ENCODE peak calls at places on chromosomes 7 and 10, in six cellular contexts. O is GM12891, M is H1, V is HepG2, A is K562, I is GM12878. S is an unnamed sample.

GRCh38 chr7:89757910-89758309 is 396.4 kb upstream of the STEAP1 start:
- DNase-seq in O (no peak), M (no peak), I (no peak), V (no peak), A (no peak), S (no peak)

GRCh38 chr7:16135628-16136027 is 285.7 kb downstream of the CRPPA start:
- DNase-seq in O (no peak), A (no peak), M (no peak), I (no peak), V (no peak), S (no peak)

GRCh38 chr10:101287922-101288638 is 58.8 kb upstream of the LBX1 start:
- DNase-seq in M (peak), I (no peak), O (no peak), V (peak), A (peak), S (no peak)

GRCh38 chr7:5780801-5781496 is 514 bp downstream of the RNF216 start:
- DNase-seq in A (no peak), I (no peak), O (no peak), V (no peak), M (peak), S (no peak)

GRCh38 chr10:117168135-117168674 is 29.1 kb upstream of the KCNK18 start:
- DNase-seq in I (no peak), V (no peak), M (peak), O (peak), A (peak), S (peak)

GRCh38 chr10:99913831-99914235 is 95.9 kb downstream of the DNMBP start:
- DNase-seq in A (no peak), I (no peak), V (no peak), O (no peak), M (peak), S (no peak)

GRCh38 chr7:17275749-17276671 is 22.4 kb upstream of the AHR start:
- DNase-seq in V (peak), O (no peak), M (no peak), A (no peak), I (no peak), S (no peak)

GRCh38 chr7:82413237-82413636 is 30.3 kb downstream of the CACNA2D1 start:
- DNase-seq in M (no peak), V (no peak), O (no peak), A (no peak), I (no peak), S (no peak)

GRCh38 chr10:71222541-71223364 is 10.4 kb downstream of the UNC5B start:
- DNase-seq in O (no peak), I (no peak), A (peak), V (no peak), M (no peak), S (peak)

GRCh38 chr7:47786557-47787248 is 161.6 kb downstream of the PKD1L1 start:
- DNase-seq in M (peak), A (no peak), I (no peak), V (peak), O (no peak), S (no peak)

GRCh38 chr7:39746162-39746782 is 122.9 kb downstream of the RALA start:
- DNase-seq in O (no peak), A (peak), I (no peak), M (peak), V (peak), S (peak)

GRCh38 chr7:157550300-157551275 is 213.8 kb downstream of the DNAJB6 start:
- DNase-seq in I (no peak), O (no peak), A (no peak), V (no peak), M (no peak), S (no peak)

GRCh38 chr10:49119746-49120145 is 4.4 kb upstream of the VSTM4 start:
- DNase-seq in M (no peak), I (no peak), A (no peak), O (no peak), V (no peak), S (no peak)

GRCh38 chr7:128788446-128789412 is 3.0 kb upstream of the CCDC136 start:
- DNase-seq in A (no peak), O (no peak), V (no peak), M (no peak), I (no peak), S (no peak)

GRCh38 chr7:85931919-85932318 is 711.8 kb upstream of the GRM3 start:
- DNase-seq in V (no peak), O (no peak), I (no peak), M (no peak), A (no peak), S (no peak)

GRCh38 chr10:104582604-104582951 is 58.5 kb upstream of the SORCS3 start:
- DNase-seq in A (no peak), I (no peak), V (no peak), M (no peak), O (no peak), S (no peak)

GRCh38 chr10:95243318-95243617 is 47.5 kb downstream of the PDLIM1 start:
- DNase-seq in O (no peak), M (no peak), I (no peak), A (no peak), V (no peak), S (no peak)

GRCh38 chr10:78864761-78865517 is 203.8 kb upstream of the ZMIZ1 start:
- DNase-seq in V (no peak), A (no peak), O (no peak), I (no peak), M (peak), S (no peak)

GRCh38 chr10:120578890-120579289 is 121.9 kb downstream of the PLPP4 start:
- DNase-seq in I (no peak), A (no peak), V (no peak), M (no peak), O (no peak), S (no peak)

GRCh38 chr10:93703841-93704240 is 1.4 kb upstream of the FRA10AC1 start:
- DNase-seq in M (no peak), I (no peak), O (no peak), A (no peak), V (no peak), S (no peak)

GRCh38 chr7:105691029-105691691 is 109.9 kb upstream of the EFCAB10 start:
- DNase-seq in A (no peak), O (no peak), I (no peak), V (no peak), M (no peak), S (peak)

GRCh38 chr10:15097011-15097812 is at the start of gene RPP38:
- DNase-seq in I (peak), A (peak), V (peak), M (peak), O (peak), S (peak)

GRCh38 chr10:57849726-57850357 is 417.9 kb downstream of the IPMK start:
- DNase-seq in I (no peak), M (no peak), O (no peak), V (no peak), A (no peak), S (no peak)

GRCh38 chr7:84492128-84492527 is 297.5 kb upstream of the SEMA3A start:
- DNase-seq in V (no peak), A (no peak), M (no peak), I (no peak), O (no peak), S (no peak)

GRCh38 chr7:17234398-17235021 is 63.9 kb upstream of the AHR start:
- DNase-seq in V (peak), O (peak), I (peak), M (no peak), A (peak), S (peak)

GRCh38 chr7:2934211-2934731 is 90.2 kb upstream of the GNA12 start:
- DNase-seq in A (no peak), V (no peak), O (no peak), M (no peak), I (no peak), S (no peak)

GRCh38 chr7:154880512-154880911 is 122.4 kb downstream of the PAXIP1 start:
- DNase-seq in O (no peak), A (no peak), M (no peak), V (no peak), I (no peak), S (no peak)

GRCh38 chr10:132389631-132390454 is 7.2 kb upstream of the PWWP2B start:
- DNase-seq in I (no peak), M (no peak), A (no peak), V (no peak), O (no peak), S (no peak)

GRCh38 chr10:132209978-132210530 is 23.3 kb downstream of the DPYSL4 start:
- DNase-seq in M (no peak), O (no peak), V (no peak), A (no peak), I (no peak), S (no peak)

GRCh38 chr10:64385355-64385754 is 864.2 kb downstream of the REEP3 start:
- DNase-seq in M (no peak), O (no peak), V (no peak), I (no peak), A (no peak), S (no peak)

GRCh38 chr10:89701238-89702120 is at the start of gene KIF20B:
- DNase-seq in M (peak), O (peak), I (peak), A (peak), V (peak), S (peak)
- TF ChIP-seq POLR2A in M (peak), O (peak), I (peak), A (peak), V (peak), S (peak)

DNA sequence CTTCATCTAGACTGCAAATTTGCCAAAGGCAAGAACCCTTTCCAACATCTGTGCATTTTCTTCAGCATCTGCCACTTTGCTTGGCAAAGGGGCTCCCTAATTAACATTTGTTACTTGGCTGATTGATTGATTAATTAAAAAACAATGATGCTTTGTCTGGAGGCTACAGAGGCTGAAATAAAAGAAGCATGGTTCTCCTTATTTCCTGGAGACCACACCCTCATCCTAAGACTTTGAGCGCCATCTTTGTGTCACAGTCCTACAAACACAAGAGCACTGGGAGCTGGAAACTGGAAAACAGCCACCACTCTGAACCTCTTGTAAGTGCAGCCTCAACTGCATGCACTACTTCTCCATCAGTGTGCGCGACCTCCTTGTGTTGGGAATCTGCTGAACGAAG is 189.1 kb downstream of the C7orf25 start:
- DNase-seq in V (no peak), I (no peak), A (no peak), O (no peak), M (no peak), S (no peak)
- TF ChIP-seq TAF1 in V (no peak), I (no peak), A (no peak), O (no peak), M (no peak), S (no peak)

GRCh38 chr10:29519670-29520069 is 115.1 kb downstream of the SVIL start:
- DNase-seq in O (no peak), V (no peak), I (no peak), M (no peak), A (no peak), S (no peak)

GRCh38 chr10:29524720-29525119 is 110.1 kb downstream of the SVIL start:
- DNase-seq in M (no peak), O (no peak), I (no peak), V (no peak), A (no peak), S (no peak)

GRCh38 chr10:29522038-29522855 is 112.5 kb downstream of the SVIL start:
- DNase-seq in M (no peak), O (no peak), A (no peak), I (no peak), V (no peak), S (no peak)

GRCh38 chr10:29525762-29526161 is 109.0 kb downstream of the SVIL start:
- DNase-seq in A (no peak), O (no peak), I (no peak), V (no peak), M (no peak), S (no peak)

DNA sequence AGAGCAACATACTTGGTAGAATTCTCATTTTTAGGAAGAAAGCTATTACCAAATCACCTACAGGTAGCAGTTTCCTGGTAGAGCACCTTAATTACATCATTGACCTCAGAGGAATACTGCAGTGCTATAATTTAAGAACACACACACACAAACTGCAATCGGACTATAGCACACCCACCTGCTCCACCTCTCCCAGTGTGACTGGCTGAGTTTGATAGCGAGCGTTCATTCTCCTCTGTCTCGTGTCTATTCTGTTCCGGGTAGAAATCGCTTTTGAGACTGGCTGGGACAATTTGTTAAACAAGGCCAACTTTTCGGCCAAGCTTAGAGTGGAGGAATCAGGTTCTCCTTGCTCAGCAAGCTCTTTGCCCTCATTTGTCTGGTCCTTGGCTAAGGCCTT is 110.5 kb downstream of the SVIL start:
- DNase-seq in I (no peak), A (peak), V (no peak), M (no peak), O (no peak), S (no peak)
- TF ChIP-seq POLR2A in I (no peak), A (no peak), V (no peak), M (no peak), O (no peak), S (no peak)

GRCh38 chr7:79933144-79933543 is 201.5 kb upstream of the GNAI1 start:
- DNase-seq in V (no peak), O (no peak), I (no peak), A (no peak), M (no peak), S (no peak)
- TF ChIP-seq TAF1 in V (no peak), O (no peak), I (no peak), A (no peak), M (no peak), S (no peak)

GRCh38 chr7:27104244-27105149 is 2.0 kb upstream of the HOXA2 start:
- DNase-seq in V (no peak), I (no peak), M (no peak), O (no peak), A (no peak), S (no peak)

GRCh38 chr7:27101906-27102577 is 441 bp downstream of the HOXA2 start:
- DNase-seq in V (no peak), M (no peak), I (no peak), O (no peak), A (no peak), S (no peak)

GRCh38 chr7:27101188-27101905 is 1.1 kb downstream of the HOXA2 start:
- DNase-seq in M (no peak), I (no peak), V (no peak), A (no peak), O (no peak), S (no peak)

GRCh38 chr7:27103489-27104226 is 1.2 kb upstream of the HOXA2 start:
- DNase-seq in V (no peak), O (no peak), A (no peak), I (no peak), M (no peak), S (no peak)

DNA sequence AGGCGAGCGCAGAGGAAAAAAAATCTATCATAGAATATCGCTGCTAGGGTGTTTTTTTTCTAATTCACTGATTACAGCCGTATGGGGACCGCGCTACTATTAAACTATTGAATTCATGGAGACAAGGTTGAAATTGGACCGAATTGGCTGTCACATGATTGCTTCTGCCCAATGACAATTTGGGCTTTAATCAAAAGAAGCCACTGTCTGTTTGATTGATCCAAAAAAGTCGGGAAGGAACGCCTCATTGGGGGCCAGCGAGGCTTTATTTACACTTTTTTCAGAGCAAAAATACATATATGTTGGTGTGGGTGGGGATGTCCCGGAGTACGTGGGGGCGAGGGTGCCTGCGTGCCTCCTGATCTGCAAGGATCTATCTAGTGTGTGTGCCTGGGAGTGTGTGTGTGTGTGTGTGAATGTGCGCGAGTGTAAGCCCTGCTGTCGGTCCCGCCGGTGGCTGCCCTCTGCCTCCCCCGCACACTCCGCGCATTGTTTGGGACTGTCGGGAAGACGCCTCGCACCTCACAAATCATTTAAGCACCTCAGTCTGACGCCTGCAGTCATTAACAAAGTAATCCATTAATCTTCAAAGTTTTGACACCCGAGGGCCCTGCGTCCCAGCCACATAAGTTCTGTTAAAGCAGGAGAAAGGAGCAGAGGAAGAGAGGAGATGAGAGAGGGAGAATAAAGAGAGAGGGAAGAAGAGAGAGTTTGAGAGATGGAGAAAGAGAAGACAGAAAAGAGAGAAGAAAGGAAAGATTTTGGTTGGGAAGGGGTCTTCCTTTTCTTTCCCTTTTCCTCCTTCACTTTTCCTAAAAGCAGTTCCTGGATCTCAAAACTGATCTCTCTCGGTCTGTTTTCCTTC is at the start of gene HOXA2:
- DNase-seq in I (no peak), O (no peak), M (no peak), A (no peak), V (no peak), S (no peak)
- TF ChIP-seq POLR2A in I (no peak), O (no peak), M (no peak), A (no peak), V (no peak), S (no peak)

GRCh38 chr10:21080246-21080645 is 183.1 kb upstream of the NEBL start:
- DNase-seq in O (no peak), M (no peak), V (no peak), A (no peak), I (no peak), S (no peak)

GRCh38 chr10:21083861-21084260 is 186.8 kb upstream of the NEBL start:
- DNase-seq in V (no peak), A (no peak), I (no peak), M (no peak), O (no peak), S (no peak)

GRCh38 chr10:21079330-21079658 is 182.2 kb upstream of the NEBL start:
- DNase-seq in I (no peak), O (no peak), A (no peak), M (no peak), V (no peak), S (no peak)

GRCh38 chr10:21084700-21085099 is 187.6 kb upstream of the NEBL start:
- DNase-seq in V (no peak), A (no peak), M (no peak), O (no peak), I (peak), S (no peak)

DNA sequence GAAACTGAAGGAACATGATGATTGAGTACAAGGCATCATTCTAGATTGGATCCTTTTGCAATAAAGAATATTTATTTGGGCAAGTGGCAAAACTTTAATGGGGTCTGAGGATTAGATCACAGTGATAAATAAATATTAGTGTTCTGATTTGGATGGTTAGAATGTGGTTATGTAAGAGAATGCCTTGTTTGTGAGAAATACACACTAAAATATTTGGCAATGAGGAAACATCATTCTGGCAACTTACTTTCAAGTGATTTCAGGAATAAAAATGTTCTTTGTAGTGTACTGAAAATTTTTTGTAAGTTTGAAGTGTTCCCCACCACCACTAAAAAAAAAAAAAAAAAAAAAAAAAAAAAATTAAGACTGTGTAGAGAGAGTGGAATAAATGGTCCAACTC is 185.1 kb upstream of the NEBL start:
- DNase-seq in O (no peak), A (no peak), V (no peak), M (no peak), I (no peak), S (no peak)
- TF ChIP-seq TAF1 in O (no peak), A (no peak), V (no peak), M (no peak), I (no peak), S (no peak)

DNA sequence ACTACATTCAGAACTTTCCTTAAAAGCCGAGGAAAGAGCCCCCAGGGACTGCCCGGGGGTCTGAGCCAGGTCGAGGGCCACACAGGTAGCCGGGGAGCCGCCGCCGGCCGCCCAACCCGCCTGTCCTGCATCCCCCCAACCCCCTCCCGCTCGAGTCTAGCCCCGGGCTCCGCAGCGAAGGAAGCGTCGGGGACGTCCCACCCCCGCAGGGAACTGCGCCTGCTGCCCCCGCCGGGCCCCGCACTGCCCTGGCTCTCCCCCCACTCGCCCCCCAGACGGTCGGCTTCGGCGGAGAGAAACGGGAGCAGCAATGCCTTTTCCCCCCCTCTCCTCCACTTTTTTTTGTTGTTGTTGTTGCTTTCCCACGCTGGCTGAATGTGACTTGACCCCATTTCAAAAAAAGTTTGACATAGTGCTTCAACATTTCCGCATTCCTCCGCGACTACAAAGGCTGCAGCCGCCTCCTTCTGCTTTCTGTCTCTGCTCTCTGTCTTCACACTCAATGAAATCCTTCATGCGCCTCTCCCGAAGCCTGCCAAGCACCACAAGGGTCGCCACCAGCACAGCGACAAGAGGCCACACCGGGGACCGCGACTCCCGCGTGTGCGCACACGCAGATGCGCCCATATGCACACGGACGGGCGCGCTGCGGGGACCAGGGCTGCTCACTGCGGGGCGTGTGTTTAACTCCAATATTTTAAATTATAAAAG is 1.1 kb downstream of the CDK6 start:
- DNase-seq in V (peak), O (peak), I (no peak), A (peak), M (no peak), S (peak)
- TF ChIP-seq POLR2A in V (no peak), O (no peak), I (peak), A (peak), M (no peak), S (no peak)

S was measured in GM12892.